ENCODE peak calls at places on chromosomes 12 and 14, in five cellular contexts. Q is naive B cell, X is iris pigment epithelial cell, K is GM19239, O is Calu3. B is an unnamed sample.

GRCh38 chr12:95687937-95688336 is 102.6 kb downstream of the NTN4 start:
- DNase-seq in K (no peak), Q (no peak), X (no peak), O (no peak), B (no peak)

GRCh38 chr14:32258574-32258973 is 55.5 kb upstream of the RNU6-8 start:
- DNase-seq in Q (no peak), O (no peak), X (peak), K (no peak), B (no peak)

GRCh38 chr12:118635276-118635675 is 258.9 kb downstream of the SUDS3 start:
- DNase-seq in X (no peak), Q (no peak), K (no peak), O (no peak), B (no peak)

GRCh38 chr12:2229661-2230539 is 177.1 kb downstream of the CACNA1C start:
- DNase-seq in X (no peak), K (no peak), O (no peak), Q (no peak), B (no peak)

GRCh38 chr12:386651-387050 is 2.5 kb downstream of the KDM5A start:
- DNase-seq in K (no peak), Q (no peak), O (no peak), X (peak), B (no peak)

GRCh38 chr12:3200032-3200617 is 122.9 kb downstream of the TSPAN9 start:
- DNase-seq in Q (no peak), X (peak), O (peak), K (no peak), B (no peak)

GRCh38 chr14:96867634-96868033 is 70.5 kb downstream of the VRK1 start:
- DNase-seq in K (no peak), O (no peak), X (no peak), Q (no peak), B (no peak)

GRCh38 chr14:72291908-72292688 is 359.9 kb downstream of the RGS6 start:
- DNase-seq in K (no peak), X (peak), Q (peak), O (peak), B (peak)

GRCh38 chr14:49919825-49920224 is 26.9 kb downstream of the ARF6 start:
- DNase-seq in K (no peak), X (no peak), Q (no peak), O (no peak), B (no peak)

GRCh38 chr12:111451649-111452129 is 46.0 kb downstream of the SH2B3 start:
- DNase-seq in X (no peak), O (peak), Q (peak), K (no peak), B (no peak)